ENCODE peak calls at places on chromosomes 13 and 19, in seven cellular contexts. O, B, D, A, V, I and J are unnamed samples.

GRCh38 chr13:95128045-95128643 is 173.1 kb downstream of the ABCC4 start:
- DNase-seq in O (no peak), B (no peak), D (no peak), A (no peak), V (no peak), I (peak), J (no peak)

GRCh38 chr13:38897521-38897920 is 93.1 kb downstream of the STOML3 start:
- DNase-seq in O (no peak), B (no peak), D (no peak), A (no peak), V (no peak), I (no peak), J (no peak)

GRCh38 chr19:16258440-16258903 is 60.8 kb downstream of the AP1M1 start:
- DNase-seq in O (peak), B (no peak), D (no peak), A (no peak), V (peak), I (no peak), J (no peak)

GRCh38 chr13:44930280-44930679 is 59.0 kb downstream of the NUFIP1 start:
- DNase-seq in O (no peak), B (no peak), D (no peak), A (no peak), V (no peak), I (no peak), J (no peak)

GRCh38 chr13:66835040-66835628 is 395.0 kb downstream of the PCDH9 start:
- DNase-seq in O (no peak), B (peak), D (no peak), A (no peak), V (no peak), I (no peak), J (peak)

GRCh38 chr19:19366691-19367396 is 38.6 kb upstream of the GATAD2A start:
- DNase-seq in O (peak), B (peak), D (peak), A (peak), V (no peak), I (peak), J (no peak)

GRCh38 chr13:79282976-79283375 is 123.1 kb downstream of the RBM26 start:
- DNase-seq in O (no peak), B (no peak), D (no peak), A (no peak), V (no peak), I (peak), J (no peak)

GRCh38 chr13:62119739-62120700 is 704.4 kb upstream of the PCDH20 start:
- DNase-seq in O (no peak), B (no peak), D (no peak), A (no peak), V (no peak), I (peak), J (no peak)

GRCh38 chr19:12365372-12366162 is at the start of gene ZNF442:
- DNase-seq in O (peak), B (peak), D (peak), A (peak), V (peak), I (peak), J (peak)

GRCh38 chr13:31625115-31625514 is 114.2 kb upstream of the RXFP2 start:
- DNase-seq in O (no peak), B (no peak), D (no peak), A (no peak), V (no peak), I (peak), J (no peak)

GRCh38 chr19:14061081-14061749 is 661 bp downstream of the PALM3 start:
- DNase-seq in O (no peak), B (peak), D (no peak), A (no peak), V (no peak), I (no peak), J (no peak)

GRCh38 chr13:37149380-37149779 is 43.9 kb upstream of the CSNK1A1L start:
- DNase-seq in O (no peak), B (no peak), D (no peak), A (no peak), V (no peak), I (no peak), J (no peak)

GRCh38 chr19:47240996-47241918 is 10.3 kb upstream of the BBC3 start:
- DNase-seq in O (peak), B (peak), D (no peak), A (peak), V (peak), I (peak), J (no peak)

GRCh38 chr13:95455782-95456181 is 96.7 kb upstream of the CLDN10 start:
- DNase-seq in O (no peak), B (no peak), D (no peak), A (no peak), V (no peak), I (no peak), J (no peak)

GRCh38 chr19:42412223-42412622 is 15.0 kb downstream of the LIPE start:
- DNase-seq in O (no peak), B (peak), D (no peak), A (no peak), V (no peak), I (no peak), J (no peak)

GRCh38 chr13:26600345-26600761 is 42.9 kb downstream of the WASF3 start:
- DNase-seq in O (no peak), B (no peak), D (no peak), A (no peak), V (peak), I (no peak), J (no peak)

GRCh38 chr13:113726961-113727411 is 32.0 kb upstream of the TMEM255B start:
- DNase-seq in O (no peak), B (no peak), D (no peak), A (no peak), V (no peak), I (no peak), J (no peak)